ENCODE peak calls at places on chromosome 3, in seven cellular contexts. One of them, this sample, is unnamed.
A peak's percentile ranks its signal among the peaks of the same experiment; 100 is the strongest.

GRCh38 chr3:32945136-32945535 is 6.3 kb upstream of the CCR4 start:
- DNase-seq in brain microvascular endothelial cell: no peak
- DNase-seq in aorta: no peak
- DNase-seq in MG63: no peak
- DNase-seq in PC-9: no peak
- DNase-seq in GM12878: no peak
- DNase-seq in endothelial cell of umbilical vein: no peak
- DNase-seq in this sample: peak; percentile 25

GRCh38 chr3:74121761-74122160 is 492.7 kb downstream of the CNTN3 start:
- DNase-seq in PC-9: no peak
- DNase-seq in aorta: no peak
- DNase-seq in MG63: peak; percentile 60
- DNase-seq in endothelial cell of umbilical vein: no peak
- DNase-seq in brain microvascular endothelial cell: no peak
- DNase-seq in GM12878: no peak
- DNase-seq in this sample: no peak

GRCh38 chr3:168034152-168034928 is 61.4 kb downstream of the GOLIM4 start:
- DNase-seq in aorta: no peak
- DNase-seq in PC-9: no peak
- DNase-seq in GM12878: no peak
- DNase-seq in endothelial cell of umbilical vein: no peak
- DNase-seq in brain microvascular endothelial cell: peak; percentile 67
- DNase-seq in MG63: peak; percentile 61
- DNase-seq in this sample: no peak

GRCh38 chr3:111768571-111769100 is 90.4 kb upstream of the PHLDB2 start:
- DNase-seq in endothelial cell of umbilical vein: peak; percentile 84
- DNase-seq in PC-9: peak; percentile 54
- DNase-seq in brain microvascular endothelial cell: peak; percentile 96
- DNase-seq in MG63: peak; percentile 98
- DNase-seq in aorta: no peak
- DNase-seq in GM12878: no peak
- DNase-seq in this sample: peak; percentile 97

GRCh38 chr3:194736277-194736895 is 50.7 kb downstream of the FAM43A start:
- DNase-seq in aorta: no peak
- DNase-seq in brain microvascular endothelial cell: no peak
- DNase-seq in PC-9: no peak
- DNase-seq in GM12878: peak; percentile 11
- DNase-seq in MG63: no peak
- DNase-seq in endothelial cell of umbilical vein: no peak
- DNase-seq in this sample: no peak

GRCh38 chr3:136197159-136197715 is 1.1 kb upstream of the MSL2 start:
- DNase-seq in GM12878: no peak
- DNase-seq in MG63: no peak
- DNase-seq in brain microvascular endothelial cell: no peak
- DNase-seq in PC-9: no peak
- DNase-seq in endothelial cell of umbilical vein: no peak
- DNase-seq in aorta: no peak
- DNase-seq in this sample: no peak

GRCh38 chr3:32175607-32176197 is 62.8 kb upstream of the CMTM8 start:
- DNase-seq in MG63: no peak
- DNase-seq in GM12878: no peak
- DNase-seq in PC-9: peak; percentile 36
- DNase-seq in brain microvascular endothelial cell: peak; percentile 63
- DNase-seq in aorta: no peak
- DNase-seq in endothelial cell of umbilical vein: peak; percentile 67
- DNase-seq in this sample: peak; percentile 9

GRCh38 chr3:14047027-14047426 is 77.6 kb downstream of the CHCHD4 start:
- DNase-seq in aorta: no peak
- DNase-seq in MG63: no peak
- DNase-seq in PC-9: no peak
- DNase-seq in endothelial cell of umbilical vein: no peak
- DNase-seq in brain microvascular endothelial cell: no peak
- DNase-seq in GM12878: no peak
- DNase-seq in this sample: no peak

GRCh38 chr3:64642327-64643151 is 45.3 kb downstream of the ADAMTS9 start:
- DNase-seq in endothelial cell of umbilical vein: no peak
- DNase-seq in PC-9: no peak
- DNase-seq in brain microvascular endothelial cell: no peak
- DNase-seq in MG63: no peak
- DNase-seq in aorta: no peak
- DNase-seq in GM12878: no peak
- DNase-seq in this sample: no peak

GRCh38 chr3:71310595-71311319 is 272.8 kb downstream of the FOXP1 start:
- DNase-seq in aorta: peak; percentile 58
- DNase-seq in brain microvascular endothelial cell: peak; percentile 40
- DNase-seq in GM12878: no peak
- DNase-seq in PC-9: no peak
- DNase-seq in endothelial cell of umbilical vein: no peak
- DNase-seq in MG63: peak; percentile 80
- DNase-seq in this sample: no peak

GRCh38 chr3:155064920-155065319 is 15.2 kb upstream of the MME start:
- DNase-seq in MG63: no peak
- DNase-seq in aorta: no peak
- DNase-seq in endothelial cell of umbilical vein: no peak
- DNase-seq in PC-9: no peak
- DNase-seq in brain microvascular endothelial cell: no peak
- DNase-seq in GM12878: no peak
- DNase-seq in this sample: no peak

GRCh38 chr3:72597756-72598195 is 250.5 kb downstream of the SHQ1 start:
- DNase-seq in PC-9: no peak
- DNase-seq in aorta: no peak
- DNase-seq in endothelial cell of umbilical vein: no peak
- DNase-seq in GM12878: no peak
- DNase-seq in MG63: no peak
- DNase-seq in brain microvascular endothelial cell: no peak
- DNase-seq in this sample: no peak

GRCh38 chr3:96331341-96331740 is 483.1 kb upstream of the EPHA6 start:
- DNase-seq in aorta: no peak
- DNase-seq in GM12878: no peak
- DNase-seq in endothelial cell of umbilical vein: peak; percentile 43
- DNase-seq in PC-9: no peak
- DNase-seq in brain microvascular endothelial cell: no peak
- DNase-seq in MG63: no peak
- DNase-seq in this sample: no peak

GRCh38 chr3:46671541-46672348 is 21.7 kb downstream of the ALS2CL start:
- DNase-seq in GM12878: no peak
- DNase-seq in PC-9: no peak
- DNase-seq in aorta: peak; percentile 48
- DNase-seq in endothelial cell of umbilical vein: no peak
- DNase-seq in MG63: no peak
- DNase-seq in brain microvascular endothelial cell: no peak
- DNase-seq in this sample: no peak

GRCh38 chr3:155418426-155418825 is 124.9 kb upstream of the STRIT1 start:
- DNase-seq in brain microvascular endothelial cell: peak; percentile 65
- DNase-seq in aorta: no peak
- DNase-seq in MG63: no peak
- DNase-seq in PC-9: no peak
- DNase-seq in GM12878: no peak
- DNase-seq in endothelial cell of umbilical vein: no peak
- DNase-seq in this sample: no peak

GRCh38 chr3:194472290-194472920 is 14.4 kb downstream of the ATP13A3 start:
- DNase-seq in aorta: no peak
- DNase-seq in GM12878: no peak
- DNase-seq in PC-9: peak; percentile 31
- DNase-seq in endothelial cell of umbilical vein: peak; percentile 67
- DNase-seq in brain microvascular endothelial cell: peak; percentile 63
- DNase-seq in MG63: no peak
- DNase-seq in this sample: no peak

GRCh38 chr3:53739926-53740325 is 106.3 kb downstream of the CHDH start:
- DNase-seq in aorta: no peak
- DNase-seq in PC-9: no peak
- DNase-seq in GM12878: no peak
- DNase-seq in MG63: no peak
- DNase-seq in brain microvascular endothelial cell: no peak
- DNase-seq in endothelial cell of umbilical vein: no peak
- DNase-seq in this sample: peak; percentile 44

GRCh38 chr3:180496995-180497394 is 105.0 kb upstream of the TTC14 start:
- DNase-seq in MG63: no peak
- DNase-seq in GM12878: no peak
- DNase-seq in aorta: no peak
- DNase-seq in PC-9: no peak
- DNase-seq in endothelial cell of umbilical vein: no peak
- DNase-seq in brain microvascular endothelial cell: no peak
- DNase-seq in this sample: no peak

GRCh38 chr3:173021547-173022185 is 119.4 kb downstream of the SPATA16 start:
- DNase-seq in PC-9: no peak
- DNase-seq in GM12878: no peak
- DNase-seq in MG63: no peak
- DNase-seq in endothelial cell of umbilical vein: no peak
- DNase-seq in brain microvascular endothelial cell: no peak
- DNase-seq in aorta: no peak
- DNase-seq in this sample: no peak

GRCh38 chr3:126081618-126082333 is 2.1 kb downstream of the SLC41A3 start:
- DNase-seq in GM12878: no peak
- DNase-seq in PC-9: peak; percentile 92
- DNase-seq in brain microvascular endothelial cell: peak; percentile 37
- DNase-seq in MG63: peak; percentile 68
- DNase-seq in aorta: peak; percentile 71
- DNase-seq in endothelial cell of umbilical vein: no peak
- DNase-seq in this sample: no peak

GRCh38 chr3:186519021-186519658 is 25.0 kb downstream of the CRYGS start:
- DNase-seq in brain microvascular endothelial cell: no peak
- DNase-seq in PC-9: no peak
- DNase-seq in MG63: no peak
- DNase-seq in GM12878: peak; percentile 81
- DNase-seq in aorta: no peak
- DNase-seq in endothelial cell of umbilical vein: no peak
- DNase-seq in this sample: no peak

GRCh38 chr3:138774529-138775253 is 60.0 kb downstream of the PIK3CB start:
- DNase-seq in PC-9: peak; percentile 45
- DNase-seq in MG63: peak; percentile 90
- DNase-seq in aorta: no peak
- DNase-seq in endothelial cell of umbilical vein: peak; percentile 94
- DNase-seq in GM12878: no peak
- DNase-seq in brain microvascular endothelial cell: peak; percentile 98
- DNase-seq in this sample: peak; percentile 99

GRCh38 chr3:71056327-71056726 is 527.2 kb downstream of the FOXP1 start:
- DNase-seq in brain microvascular endothelial cell: no peak
- DNase-seq in PC-9: no peak
- DNase-seq in MG63: peak; percentile 66
- DNase-seq in aorta: no peak
- DNase-seq in endothelial cell of umbilical vein: peak; percentile 89
- DNase-seq in GM12878: no peak
- DNase-seq in this sample: no peak

GRCh38 chr3:62723636-62724217 is 151.5 kb downstream of the CADPS start:
- DNase-seq in brain microvascular endothelial cell: no peak
- DNase-seq in endothelial cell of umbilical vein: no peak
- DNase-seq in GM12878: no peak
- DNase-seq in aorta: no peak
- DNase-seq in MG63: no peak
- DNase-seq in PC-9: no peak
- DNase-seq in this sample: no peak

GRCh38 chr3:62722344-62722743 is 152.9 kb downstream of the CADPS start:
- DNase-seq in MG63: no peak
- DNase-seq in brain microvascular endothelial cell: no peak
- DNase-seq in GM12878: no peak
- DNase-seq in aorta: no peak
- DNase-seq in endothelial cell of umbilical vein: no peak
- DNase-seq in PC-9: no peak
- DNase-seq in this sample: no peak

GRCh38 chr3:62727576-62727975 is 147.6 kb downstream of the CADPS start:
- DNase-seq in GM12878: no peak
- DNase-seq in brain microvascular endothelial cell: no peak
- DNase-seq in PC-9: no peak
- DNase-seq in endothelial cell of umbilical vein: peak; percentile 42
- DNase-seq in aorta: no peak
- DNase-seq in MG63: no peak
- DNase-seq in this sample: no peak

GRCh38 chr3:62723171-62723570 is 152.0 kb downstream of the CADPS start:
- DNase-seq in PC-9: no peak
- DNase-seq in brain microvascular endothelial cell: no peak
- DNase-seq in endothelial cell of umbilical vein: no peak
- DNase-seq in aorta: no peak
- DNase-seq in MG63: no peak
- DNase-seq in GM12878: no peak
- DNase-seq in this sample: no peak

DNA sequence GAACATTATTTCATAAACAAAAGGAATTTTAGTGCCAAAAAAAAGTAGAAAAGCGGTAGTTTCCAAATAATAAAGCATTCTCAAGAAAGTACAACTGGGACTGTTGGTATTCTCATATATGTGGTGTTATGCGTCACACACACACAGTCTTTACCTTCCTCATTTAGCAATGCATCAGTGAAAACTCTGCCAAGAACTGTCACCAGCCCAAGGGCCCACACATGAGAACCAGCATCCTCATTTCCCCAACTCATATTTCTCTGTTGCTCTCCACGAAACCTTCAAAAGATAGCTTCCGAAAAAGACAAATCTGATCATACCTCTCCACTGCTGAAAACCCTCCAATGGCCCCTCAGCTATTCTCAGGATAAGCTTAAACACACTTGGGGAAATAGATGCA is 150.7 kb downstream of the CADPS start:
- DNase-seq in MG63: no peak
- DNase-seq in endothelial cell of umbilical vein: no peak
- DNase-seq in GM12878: no peak
- DNase-seq in brain microvascular endothelial cell: no peak
- DNase-seq in aorta: no peak
- DNase-seq in PC-9: no peak
- DNase-seq in this sample: no peak
- H3K4me3 ChIP-seq in MG63: no peak overlapping the region
- H3K4me3 ChIP-seq in endothelial cell of umbilical vein: no peak overlapping the region
- H3K4me3 ChIP-seq in GM12878: no peak overlapping the region
- H3K4me3 ChIP-seq in brain microvascular endothelial cell: no peak overlapping the region
- H3K4me3 ChIP-seq in aorta: no peak overlapping the region
- H3K4me3 ChIP-seq in PC-9: no peak overlapping the region
- H3K4me3 ChIP-seq in this sample: no peak overlapping the region

DNA sequence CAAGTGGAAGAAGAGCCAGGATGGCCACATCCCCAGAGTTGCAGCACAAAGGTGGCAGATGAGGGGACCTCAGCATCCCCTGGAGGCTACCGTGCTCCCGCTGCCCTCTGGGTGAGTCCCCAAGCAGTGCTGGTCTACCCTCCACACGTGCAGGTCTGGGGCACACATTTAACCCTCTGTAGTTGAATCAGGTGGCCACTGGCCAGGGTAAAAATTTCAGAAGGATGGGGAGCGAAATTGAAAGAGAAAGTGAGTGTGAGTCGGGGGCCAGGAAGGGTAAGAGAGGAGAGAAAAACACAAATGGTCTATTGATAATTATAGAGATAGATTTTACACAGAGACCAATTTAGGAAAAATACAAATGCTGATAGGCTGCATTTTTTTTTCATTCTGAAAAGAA is 139.5 kb upstream of the EIF1B start:
- DNase-seq in MG63: no peak
- DNase-seq in aorta: no peak
- DNase-seq in GM12878: no peak
- DNase-seq in PC-9: no peak
- DNase-seq in brain microvascular endothelial cell: no peak
- DNase-seq in endothelial cell of umbilical vein: no peak
- DNase-seq in this sample: no peak
- H3K4me3 ChIP-seq in MG63: no peak overlapping the region
- H3K4me3 ChIP-seq in aorta: no peak overlapping the region
- H3K4me3 ChIP-seq in GM12878: peak overlapping the region; percentile 58
- H3K4me3 ChIP-seq in PC-9: no peak overlapping the region
- H3K4me3 ChIP-seq in brain microvascular endothelial cell: no peak overlapping the region
- H3K4me3 ChIP-seq in endothelial cell of umbilical vein: no peak overlapping the region
- H3K4me3 ChIP-seq in this sample: no peak overlapping the region

GRCh38 chr3:50269977-50270413 is 1.0 kb downstream of the SEMA3B start:
- DNase-seq in MG63: peak; percentile 80
- DNase-seq in brain microvascular endothelial cell: no peak
- DNase-seq in endothelial cell of umbilical vein: no peak
- DNase-seq in aorta: peak; percentile 55
- DNase-seq in GM12878: no peak
- DNase-seq in PC-9: no peak
- DNase-seq in this sample: no peak
- H3K4me3 ChIP-seq in MG63: peak overlapping the region; percentile 36
- H3K4me3 ChIP-seq in brain microvascular endothelial cell: no peak overlapping the region
- H3K4me3 ChIP-seq in endothelial cell of umbilical vein: no peak overlapping the region
- H3K4me3 ChIP-seq in aorta: no peak overlapping the region
- H3K4me3 ChIP-seq in GM12878: no peak overlapping the region
- H3K4me3 ChIP-seq in PC-9: peak overlapping the region; percentile 56
- H3K4me3 ChIP-seq in this sample: no peak overlapping the region

GRCh38 chr3:25723802-25724201 is 59.1 kb upstream of the TOP2B start:
- DNase-seq in aorta: no peak
- DNase-seq in PC-9: no peak
- DNase-seq in MG63: no peak
- DNase-seq in GM12878: no peak
- DNase-seq in endothelial cell of umbilical vein: no peak
- DNase-seq in brain microvascular endothelial cell: no peak
- DNase-seq in this sample: no peak
- H3K4me3 ChIP-seq in aorta: no peak overlapping the region
- H3K4me3 ChIP-seq in PC-9: no peak overlapping the region
- H3K4me3 ChIP-seq in MG63: no peak overlapping the region
- H3K4me3 ChIP-seq in GM12878: no peak overlapping the region
- H3K4me3 ChIP-seq in endothelial cell of umbilical vein: no peak overlapping the region
- H3K4me3 ChIP-seq in brain microvascular endothelial cell: no peak overlapping the region
- H3K4me3 ChIP-seq in this sample: no peak overlapping the region

This sample was measured in kidney epithelial cell.